ENCODE peak calls at places on chromosomes 13 and 19, in ten cellular contexts. O is NB4, W is MCF 10A, V is thoracic aorta, N is uterus, E is cardiac fibroblast, F is body of pancreas, M is astrocyte, B is AG09309, Y is bronchial epithelial cell. R is an unnamed sample.
A peak's percentile ranks its signal among the peaks of the same experiment; 100 is the strongest.

GRCh38 chr19:51539821-51540366 is 8.4 kb upstream of the SIGLEC6 start:
- DNase-seq in O (no peak), N (no peak), B (no peak), V (no peak), Y (no peak), F (no peak), M (no peak), W (no peak), E (no peak), R (no peak)

GRCh38 chr19:11265785-11266236 is 3.5 kb upstream of the DOCK6 start:
- DNase-seq in E (no peak), V (no peak), M (no peak), W (peak; percentile 84), B (no peak), O (no peak), F (peak; percentile 93), N (no peak), Y (peak; percentile 92), R (no peak)

GRCh38 chr19:13459351-13459750 is 46.9 kb downstream of the CACNA1A start:
- DNase-seq in W (no peak), Y (no peak), E (no peak), B (no peak), F (no peak), N (no peak), O (no peak), M (no peak), V (no peak), R (no peak)

GRCh38 chr13:40306817-40307216 is 359.6 kb downstream of the FOXO1 start:
- DNase-seq in Y (peak; percentile 51), B (no peak), F (no peak), O (no peak), E (no peak), N (no peak), W (no peak), V (no peak), M (no peak), R (no peak)

GRCh38 chr19:35845215-35846037 is 6.9 kb downstream of the NPHS1 start:
- DNase-seq in N (no peak), O (no peak), F (peak; percentile 70), W (no peak), B (no peak), M (no peak), E (no peak), V (no peak), Y (peak; percentile 9), R (no peak)

GRCh38 chr13:49026851-49027250 is 51.1 kb downstream of the FNDC3A start:
- DNase-seq in O (no peak), M (no peak), E (peak; percentile 7), N (no peak), V (no peak), B (no peak), F (no peak), W (no peak), Y (no peak), R (no peak)

GRCh38 chr19:40257096-40257517 is 28.0 kb downstream of the AKT2 start:
- DNase-seq in E (no peak), F (peak; percentile 75), O (no peak), B (no peak), V (no peak), Y (no peak), W (peak; percentile 92), M (no peak), N (no peak), R (no peak)

GRCh38 chr19:18883530-18884304 is 12.2 kb downstream of the CERS1 start:
- DNase-seq in N (no peak), O (no peak), M (no peak), F (no peak), B (no peak), E (no peak), W (no peak), V (no peak), Y (no peak), R (no peak)

GRCh38 chr13:99655351-99656091 is 154.2 kb downstream of the TM9SF2 start:
- DNase-seq in B (peak; percentile 72), Y (peak; percentile 86), V (no peak), O (peak; percentile 8), M (peak; percentile 89), N (no peak), E (no peak), W (peak; percentile 87), F (no peak), R (no peak)

DNA sequence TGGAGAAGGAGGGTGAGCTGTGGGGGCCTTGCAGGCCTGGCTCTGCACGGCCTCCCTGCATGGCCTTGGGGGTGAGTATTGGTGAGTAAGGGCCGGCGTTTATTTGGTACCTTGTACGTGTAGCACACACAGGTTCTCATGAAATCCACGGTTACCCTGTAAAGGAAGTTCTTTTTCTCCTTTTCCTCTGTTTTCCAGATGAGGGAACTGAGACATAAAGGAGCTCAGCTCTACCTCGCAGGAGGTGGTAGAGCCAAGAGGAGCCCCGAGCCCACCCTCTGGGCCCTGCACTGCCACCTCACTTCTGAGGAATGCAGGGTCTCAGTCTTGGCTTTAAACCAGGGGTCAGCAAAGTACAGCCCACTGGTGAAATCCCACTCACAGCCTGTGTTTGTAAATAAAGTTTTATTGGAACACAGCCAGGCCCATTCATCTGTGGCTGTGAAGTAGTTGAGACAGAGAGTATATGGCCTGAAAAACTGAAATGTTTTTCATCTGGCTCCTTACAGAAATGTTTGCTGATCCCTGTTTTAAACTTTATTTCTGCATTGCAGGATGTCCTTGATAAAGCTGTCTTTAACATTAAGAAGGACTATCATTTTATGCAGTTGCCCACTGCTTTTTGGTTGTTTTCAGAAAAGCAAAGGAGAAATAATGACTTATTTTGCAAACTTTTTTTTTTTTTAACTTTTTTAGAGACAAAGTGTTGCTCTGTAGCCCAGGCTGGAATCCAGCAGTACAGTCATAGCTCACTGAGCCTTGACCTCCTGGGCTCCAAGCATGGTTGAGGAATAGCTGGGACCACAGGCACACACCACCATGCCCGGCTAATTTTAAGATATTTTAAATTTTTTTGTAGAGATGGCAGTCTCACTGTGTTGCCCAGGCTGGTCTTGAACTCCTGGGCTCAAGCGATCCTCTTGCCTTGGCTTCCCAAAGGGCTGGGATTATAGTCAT is 6.4 kb downstream of the EPN1 start:
- DNase-seq in E (no peak), Y (no peak), V (no peak), O (no peak), M (peak; percentile 22), W (no peak), B (no peak), N (no peak), F (no peak), R (no peak)
- TF ChIP-seq CTCF in E (no peak), Y (no peak), V (no peak), O (no peak), M (no peak), W (no peak), B (no peak), N (no peak), F (no peak), R (no peak)

GRCh38 chr19:45082170-45082569 is 3.1 kb downstream of the GEMIN7 start:
- DNase-seq in M (no peak), F (no peak), Y (no peak), N (no peak), E (no peak), O (no peak), B (no peak), V (no peak), W (no peak), R (no peak)

GRCh38 chr19:45078390-45079062 is 534 bp upstream of the GEMIN7 start:
- DNase-seq in W (no peak), V (no peak), Y (no peak), M (no peak), F (no peak), E (no peak), N (no peak), O (no peak), B (no peak), R (no peak)

GRCh38 chr19:45079911-45080469 is 930 bp downstream of the GEMIN7 start:
- DNase-seq in Y (no peak), B (no peak), F (no peak), N (no peak), W (no peak), E (no peak), M (no peak), V (no peak), O (no peak), R (no peak)

GRCh38 chr19:45076851-45077730 is 813 bp upstream of the ZNF296 start:
- DNase-seq in Y (no peak), O (no peak), V (no peak), E (no peak), F (no peak), M (no peak), W (no peak), B (no peak), N (no peak), R (no peak)

DNA sequence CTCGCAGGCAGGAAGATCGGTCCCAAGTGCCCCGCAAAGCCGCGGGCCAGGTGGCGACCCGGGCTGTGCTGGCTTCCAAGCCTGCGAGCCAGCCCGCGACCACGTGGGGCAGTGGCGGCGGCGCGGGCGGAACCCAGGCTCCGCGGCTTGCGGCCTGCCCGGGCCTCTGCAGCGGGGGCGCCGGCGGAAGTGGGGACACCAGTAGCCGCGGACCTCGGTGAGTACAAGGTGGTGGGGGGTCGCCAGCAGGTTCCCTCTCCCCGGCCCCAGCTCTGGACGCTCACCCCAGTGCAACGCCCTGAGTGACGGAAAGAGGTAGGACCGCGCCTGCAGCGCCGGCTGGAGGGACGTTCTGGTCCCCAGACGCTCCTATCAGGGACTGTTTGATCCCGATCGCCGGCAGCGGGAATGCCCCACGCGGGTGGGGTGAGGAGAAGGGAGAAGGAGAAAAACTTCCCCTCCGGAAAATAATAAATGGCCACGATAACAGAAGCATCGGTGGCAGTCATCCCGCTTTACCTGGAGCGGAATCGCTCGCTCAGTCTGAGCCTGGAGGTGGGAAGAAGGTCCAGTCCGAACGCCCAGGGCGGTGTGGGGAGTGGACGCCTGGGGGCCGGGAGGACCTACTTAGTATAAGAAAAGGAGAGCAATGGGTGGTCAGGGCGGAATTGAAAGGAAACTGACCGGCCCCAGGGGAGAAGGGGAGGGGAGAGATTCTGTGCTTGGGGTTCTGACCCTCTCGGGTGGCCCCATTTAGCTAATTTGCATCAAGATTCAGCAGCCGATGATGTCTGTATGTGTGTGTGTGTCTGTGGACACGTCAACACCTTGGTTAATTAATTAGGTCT is at the start of gene GEMIN7:
- DNase-seq in N (peak; percentile 67), F (peak; percentile 81), Y (peak; percentile 49), O (peak; percentile 84), M (peak; percentile 51), B (no peak), V (no peak), E (peak; percentile 76), W (peak; percentile 74), R (peak; percentile 95)
- TF ChIP-seq CTCF in N (peak; percentile 18), F (no peak), Y (peak; percentile 15), O (no peak), M (no peak), B (no peak), V (peak; percentile 39), E (no peak), W (no peak), R (no peak)

DNA sequence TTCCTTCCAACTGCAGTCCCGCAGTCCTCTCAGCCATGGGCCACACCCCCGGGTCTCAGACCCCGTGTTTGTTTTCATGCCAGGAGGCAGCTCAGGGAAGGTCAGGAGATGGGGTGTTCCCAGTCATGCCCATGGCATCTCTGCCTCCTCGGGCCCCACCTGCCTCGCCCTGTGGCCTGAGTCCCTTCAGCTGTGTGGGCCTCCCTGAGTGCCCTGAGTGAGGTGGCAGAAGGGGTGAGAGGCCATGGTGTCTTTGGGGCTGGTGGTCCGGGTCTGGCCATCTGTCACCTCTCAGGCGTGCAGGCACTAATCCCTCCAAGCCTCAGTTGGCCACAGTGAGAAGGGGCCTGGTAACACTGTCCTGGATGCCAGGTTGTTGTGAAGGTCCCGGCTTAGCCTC is 10.9 kb upstream of the KDM4B start:
- DNase-seq in Y (no peak), E (no peak), W (no peak), M (no peak), B (no peak), F (no peak), V (no peak), O (no peak), N (no peak), R (no peak)
- TF ChIP-seq CTCF in Y (no peak), E (no peak), W (no peak), M (no peak), B (no peak), F (no peak), V (no peak), O (no peak), N (no peak), R (no peak)

GRCh38 chr13:98274921-98275487 is 97.9 kb upstream of the RNF113B start:
- DNase-seq in W (no peak), E (no peak), B (no peak), Y (peak; percentile 26), V (no peak), M (peak; percentile 62), F (no peak), N (no peak), O (no peak), R (no peak)
- TF ChIP-seq CTCF in W (no peak), E (no peak), B (no peak), Y (no peak), V (no peak), M (no peak), F (no peak), N (no peak), O (no peak), R (no peak)